ENCODE peak calls at places on chromosomes 4 and X, in ten cellular contexts. W is bronchial epithelial cell, Q is sigmoid colon, U is astrocyte, T is ascending aorta, V is vagina, O is suprapubic skin, S is IMR-90, R is GM06990, X is endodermal cell. Z is an unnamed sample.

GRCh38 chr4:60463846-60464502 is 736.2 kb upstream of the ADGRL3 start:
- DNase-seq in W (peak), Q (no peak), U (no peak), T (no peak), V (no peak), O (no peak), S (no peak), R (no peak), X (peak), Z (no peak)

GRCh38 chr4:111209706-111210105 is 586.8 kb upstream of the PITX2 start:
- DNase-seq in W (no peak), Q (no peak), U (no peak), T (no peak), V (no peak), O (no peak), S (no peak), R (no peak), X (peak), Z (no peak)

GRCh38 chr4:184854673-184855072 is 28.9 kb upstream of the ACSL1 start:
- DNase-seq in W (no peak), Q (no peak), U (no peak), T (no peak), V (no peak), O (no peak), S (no peak), R (peak), X (no peak), Z (no peak)

GRCh38 chr4:161647757-161648156 is 516.0 kb downstream of the FSTL5 start:
- DNase-seq in W (no peak), Q (peak), U (no peak), T (no peak), V (no peak), O (no peak), S (no peak), R (no peak), X (no peak), Z (no peak)

GRCh38 chrX:19840899-19841648 is 46.3 kb downstream of the SH3KBP1 start:
- DNase-seq in W (no peak), Q (no peak), U (peak), T (no peak), V (no peak), O (no peak), S (no peak), R (no peak), X (peak), Z (no peak)

GRCh38 chrX:119045884-119046283 is 26.9 kb upstream of the CT47C1 start:
- DNase-seq in W (no peak), Q (no peak), U (no peak), T (no peak), V (no peak), O (no peak), S (no peak), R (no peak), X (no peak), Z (no peak)

GRCh38 chr4:32775049-32775448 is 2054.9 kb downstream of the PCDH7 start:
- DNase-seq in W (peak), Q (no peak), U (no peak), T (no peak), V (no peak), O (no peak), S (no peak), R (no peak), X (peak), Z (no peak)

GRCh38 chrX:10926404-10926803 is 184.7 kb upstream of the HCCS start:
- DNase-seq in W (no peak), Q (no peak), U (no peak), T (no peak), V (no peak), O (no peak), S (no peak), R (no peak), X (no peak), Z (no peak)

GRCh38 chr4:155891058-155891457 is 12.4 kb upstream of the TDO2 start:
- DNase-seq in W (peak), Q (no peak), U (peak), T (no peak), V (no peak), O (no peak), S (no peak), R (no peak), X (no peak), Z (no peak)

GRCh38 chr4:168831919-168832745 is 177.9 kb downstream of the CBR4 start:
- DNase-seq in W (peak), Q (peak), U (peak), T (peak), V (peak), O (peak), S (peak), R (peak), X (peak), Z (no peak)

GRCh38 chr4:88609387-88609786 is 17.1 kb downstream of the HERC3 start:
- DNase-seq in W (peak), Q (no peak), U (no peak), T (no peak), V (no peak), O (no peak), S (no peak), R (no peak), X (no peak), Z (no peak)

GRCh38 chr4:137531951-137532868 is at the start of gene PCDH18:
- DNase-seq in W (peak), Q (peak), U (peak), T (peak), V (peak), O (peak), S (peak), R (no peak), X (peak), Z (peak)

DNA sequence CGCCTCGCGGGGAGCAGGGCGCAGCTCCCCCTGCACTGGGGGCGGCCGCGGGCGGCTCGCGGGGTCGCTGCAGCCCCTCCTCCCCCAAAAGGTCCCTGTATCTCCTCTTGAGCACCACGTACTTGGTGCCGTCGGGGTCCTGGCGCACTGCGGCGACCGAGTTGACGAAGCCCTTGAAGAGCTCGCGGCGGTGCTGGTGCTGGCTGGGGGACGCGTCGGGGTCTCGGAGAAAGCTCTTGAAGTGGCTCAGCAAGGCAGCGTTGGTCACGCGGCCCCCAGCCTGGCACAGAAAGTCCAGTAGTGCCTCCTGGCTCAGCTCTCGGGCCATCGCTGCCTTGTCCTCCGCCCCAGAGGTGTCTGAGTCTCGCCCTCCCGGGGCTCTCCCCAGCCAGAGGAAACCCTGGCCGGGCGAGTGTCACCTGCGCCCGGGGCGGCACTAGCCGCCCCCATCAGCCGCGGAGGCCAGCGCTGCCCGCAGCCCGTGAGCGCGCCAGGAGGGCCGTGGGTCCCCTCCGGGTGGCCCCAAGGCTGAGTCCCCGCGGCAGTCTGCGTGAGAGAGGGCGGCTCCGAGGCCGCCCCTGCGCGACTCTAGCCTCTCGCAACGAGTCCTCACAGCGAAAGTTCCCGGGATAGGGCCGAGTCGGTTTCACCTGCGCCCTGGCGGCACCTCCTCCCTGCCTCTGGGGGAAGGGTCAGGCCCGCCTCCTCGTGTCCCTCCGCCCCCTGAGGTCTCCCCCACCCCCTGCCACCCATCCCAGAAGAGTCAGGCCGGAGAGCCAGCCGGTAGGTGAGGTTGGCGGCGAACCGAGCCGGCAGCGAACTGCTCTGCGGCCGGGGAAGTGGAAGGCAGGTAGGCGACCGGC is at the start of gene SOWAHB:
- DNase-seq in W (peak), Q (no peak), U (no peak), T (no peak), V (no peak), O (peak), S (no peak), R (peak), X (peak), Z (no peak)
- H3K4me3 ChIP-seq in W (peak), Q (peak), U (peak), T (peak), V (peak), O (peak), S (peak), R (peak), X (peak), Z (peak)

GRCh38 chr4:24912252-24913098 is at the start of gene CCDC149:
- DNase-seq in W (peak), Q (peak), U (peak), T (no peak), V (no peak), O (peak), S (peak), R (no peak), X (peak), Z (no peak)
- TF ChIP-seq CTCF in W (no peak), Q (no peak), U (no peak), T (no peak), V (no peak), O (no peak), S (no peak), R (no peak), X (peak), Z (peak)

GRCh38 chr4:122873752-122874151 is 47.1 kb downstream of the FGF2 start:
- DNase-seq in W (peak), Q (no peak), U (peak), T (no peak), V (no peak), O (no peak), S (peak), R (no peak), X (no peak), Z (no peak)
- H3K4me3 ChIP-seq in W (no peak), Q (no peak), U (peak), T (no peak), V (no peak), O (no peak), S (no peak), R (no peak), X (no peak), Z (no peak)

GRCh38 chrX:153991013-153991580 is 18.5 kb downstream of the TMEM187 start:
- DNase-seq in W (no peak), Q (no peak), U (no peak), T (no peak), V (no peak), O (no peak), S (no peak), R (no peak), X (no peak), Z (no peak)
- TF ChIP-seq CTCF in W (no peak), Q (no peak), U (no peak), T (no peak), V (no peak), O (no peak), S (no peak), R (no peak), X (no peak), Z (no peak)

DNA sequence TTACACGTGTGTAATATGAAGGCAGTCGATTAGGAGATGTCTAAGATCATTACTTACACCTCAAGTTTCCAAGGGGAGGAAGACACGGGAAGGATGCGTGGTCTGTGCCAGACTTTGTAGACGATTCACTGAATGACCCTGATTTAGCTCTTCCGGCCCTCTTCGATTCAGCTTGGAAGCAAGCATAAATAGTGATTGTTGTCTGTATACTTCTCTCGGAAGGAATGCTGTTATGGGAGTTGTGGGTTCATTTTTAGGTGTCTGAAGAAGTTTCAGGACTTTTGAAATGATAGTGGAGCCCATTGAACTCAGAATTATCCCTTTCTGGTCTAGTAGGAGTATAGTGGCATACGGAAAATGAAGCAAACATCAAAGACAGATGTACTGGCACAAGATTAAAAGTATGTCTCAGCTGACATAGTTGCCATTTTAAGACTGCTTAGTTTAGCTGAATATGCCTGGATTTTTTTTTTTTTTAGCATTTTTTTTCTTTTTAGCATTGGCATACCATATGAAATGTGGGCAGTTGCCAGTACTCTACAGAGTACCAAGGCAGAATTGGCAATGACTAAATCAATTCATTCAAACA is 1.0 kb upstream of the ANKRD17 start:
- DNase-seq in W (no peak), Q (no peak), U (peak), T (no peak), V (no peak), O (no peak), S (no peak), R (no peak), X (no peak), Z (no peak)
- H3K4me3 ChIP-seq in W (peak), Q (peak), U (peak), T (peak), V (peak), O (peak), S (peak), R (peak), X (peak), Z (peak)